ENCODE peak calls at places on chromosomes 2 and 18, in four cellular contexts. One of them, this sample, is unnamed.

GRCh38 chr2:10414000-10414451 is 34.1 kb downstream of the ODC1 start:
- DNase-seq in upper lobe of left lung: peak; percentile 64
- DNase-seq in breast epithelium: no peak
- DNase-seq in HCT116: no peak
- DNase-seq in this sample: peak; percentile 75

GRCh38 chr2:19358242-19359020 is at the start of gene OSR1:
- DNase-seq in HCT116: no peak
- DNase-seq in upper lobe of left lung: peak; percentile 39
- DNase-seq in breast epithelium: no peak
- DNase-seq in this sample: peak; percentile 52

GRCh38 chr18:78976697-78977626 is 2.7 kb upstream of the SALL3 start:
- DNase-seq in HCT116: no peak
- DNase-seq in breast epithelium: no peak
- DNase-seq in upper lobe of left lung: no peak
- DNase-seq in this sample: no peak

GRCh38 chr2:203998195-203998804 is 61.7 kb downstream of the ICOS start:
- DNase-seq in upper lobe of left lung: no peak
- DNase-seq in HCT116: no peak
- DNase-seq in breast epithelium: no peak
- DNase-seq in this sample: no peak

GRCh38 chr2:32220445-32220844 is 44.2 kb downstream of the NLRC4 start:
- DNase-seq in breast epithelium: no peak
- DNase-seq in HCT116: no peak
- DNase-seq in upper lobe of left lung: no peak
- DNase-seq in this sample: no peak

GRCh38 chr2:32375228-32375892 is 18.5 kb downstream of the BIRC6 start:
- DNase-seq in upper lobe of left lung: no peak
- DNase-seq in breast epithelium: no peak
- DNase-seq in HCT116: no peak
- DNase-seq in this sample: no peak

GRCh38 chr2:187873132-187873531 is 318.9 kb upstream of the TFPI start:
- DNase-seq in HCT116: no peak
- DNase-seq in upper lobe of left lung: no peak
- DNase-seq in breast epithelium: no peak
- DNase-seq in this sample: no peak

GRCh38 chr2:54209379-54209778 is 46.6 kb downstream of the TSPYL6 start:
- DNase-seq in upper lobe of left lung: no peak
- DNase-seq in HCT116: no peak
- DNase-seq in breast epithelium: no peak
- DNase-seq in this sample: no peak

GRCh38 chr2:235463893-235464292 is 29.9 kb upstream of the AGAP1 start:
- DNase-seq in upper lobe of left lung: peak; percentile 65
- DNase-seq in HCT116: no peak
- DNase-seq in breast epithelium: no peak
- DNase-seq in this sample: no peak

GRCh38 chr2:160402997-160403979 is 90.3 kb downstream of the RBMS1 start:
- DNase-seq in HCT116: peak; percentile 19
- DNase-seq in breast epithelium: no peak
- DNase-seq in upper lobe of left lung: no peak
- DNase-seq in this sample: no peak

GRCh38 chr2:169980643-169981042 is 153.4 kb downstream of the UBR3 start:
- DNase-seq in HCT116: no peak
- DNase-seq in upper lobe of left lung: no peak
- DNase-seq in breast epithelium: no peak
- DNase-seq in this sample: no peak

GRCh38 chr2:183035298-183035953 is 2.8 kb downstream of the NCKAP1 start:
- DNase-seq in upper lobe of left lung: no peak
- DNase-seq in breast epithelium: no peak
- DNase-seq in HCT116: no peak
- DNase-seq in this sample: no peak

GRCh38 chr18:24018299-24018910 is 3.9 kb downstream of the TTC39C start:
- DNase-seq in breast epithelium: no peak
- DNase-seq in HCT116: no peak
- DNase-seq in upper lobe of left lung: no peak
- DNase-seq in this sample: no peak

GRCh38 chr18:24014062-24014985 is at the start of gene TTC39C:
- DNase-seq in upper lobe of left lung: peak; percentile 70
- DNase-seq in HCT116: peak; percentile 13
- DNase-seq in breast epithelium: peak; percentile 75
- DNase-seq in this sample: peak; percentile 69

GRCh38 chr18:24015897-24016631 is 1.5 kb downstream of the TTC39C start:
- DNase-seq in breast epithelium: no peak
- DNase-seq in HCT116: no peak
- DNase-seq in upper lobe of left lung: no peak
- DNase-seq in this sample: no peak

GRCh38 chr18:24014986-24015896 is 687 bp downstream of the TTC39C start:
- DNase-seq in upper lobe of left lung: peak; percentile 61
- DNase-seq in breast epithelium: peak; percentile 55
- DNase-seq in HCT116: no peak
- DNase-seq in this sample: peak; percentile 54

GRCh38 chr18:24016643-24017042 is 2.1 kb downstream of the TTC39C start:
- DNase-seq in breast epithelium: no peak
- DNase-seq in upper lobe of left lung: no peak
- DNase-seq in HCT116: peak; percentile 26
- DNase-seq in this sample: no peak
- TF ChIP-seq CTCF in breast epithelium: peak; percentile 20
- TF ChIP-seq CTCF in upper lobe of left lung: no peak
- TF ChIP-seq CTCF in HCT116: peak; percentile 50
- TF ChIP-seq CTCF in this sample: peak; percentile 44

GRCh38 chr2:217338306-217338916 is 478.5 kb upstream of the TNP1 start:
- DNase-seq in breast epithelium: no peak
- DNase-seq in upper lobe of left lung: no peak
- DNase-seq in HCT116: no peak
- DNase-seq in this sample: no peak
- TF ChIP-seq POLR2AphosphoS5 in breast epithelium: no peak
- TF ChIP-seq POLR2AphosphoS5 in upper lobe of left lung: no peak
- TF ChIP-seq POLR2AphosphoS5 in HCT116: no peak
- TF ChIP-seq POLR2AphosphoS5 in this sample: peak; percentile 51

GRCh38 chr2:219272351-219272750 is 6.8 kb upstream of the DNAJB2 start:
- DNase-seq in upper lobe of left lung: no peak
- DNase-seq in breast epithelium: no peak
- DNase-seq in HCT116: no peak
- DNase-seq in this sample: no peak

GRCh38 chr2:219271021-219271420 is 8.1 kb upstream of the DNAJB2 start:
- DNase-seq in HCT116: no peak
- DNase-seq in upper lobe of left lung: no peak
- DNase-seq in breast epithelium: no peak
- DNase-seq in this sample: no peak

GRCh38 chr2:219273887-219274391 is 5.2 kb upstream of the DNAJB2 start:
- DNase-seq in HCT116: peak; percentile 72
- DNase-seq in upper lobe of left lung: no peak
- DNase-seq in breast epithelium: peak; percentile 74
- DNase-seq in this sample: no peak

GRCh38 chr2:219272995-219273394 is 6.2 kb upstream of the DNAJB2 start:
- DNase-seq in HCT116: no peak
- DNase-seq in breast epithelium: no peak
- DNase-seq in upper lobe of left lung: no peak
- DNase-seq in this sample: no peak

GRCh38 chr2:219274392-219274921 is 4.7 kb upstream of the DNAJB2 start:
- DNase-seq in upper lobe of left lung: peak; percentile 46
- DNase-seq in HCT116: peak; percentile 64
- DNase-seq in breast epithelium: no peak
- DNase-seq in this sample: no peak
- TF ChIP-seq CTCF in upper lobe of left lung: no peak
- TF ChIP-seq CTCF in HCT116: no peak
- TF ChIP-seq CTCF in breast epithelium: no peak
- TF ChIP-seq CTCF in this sample: no peak

DNA sequence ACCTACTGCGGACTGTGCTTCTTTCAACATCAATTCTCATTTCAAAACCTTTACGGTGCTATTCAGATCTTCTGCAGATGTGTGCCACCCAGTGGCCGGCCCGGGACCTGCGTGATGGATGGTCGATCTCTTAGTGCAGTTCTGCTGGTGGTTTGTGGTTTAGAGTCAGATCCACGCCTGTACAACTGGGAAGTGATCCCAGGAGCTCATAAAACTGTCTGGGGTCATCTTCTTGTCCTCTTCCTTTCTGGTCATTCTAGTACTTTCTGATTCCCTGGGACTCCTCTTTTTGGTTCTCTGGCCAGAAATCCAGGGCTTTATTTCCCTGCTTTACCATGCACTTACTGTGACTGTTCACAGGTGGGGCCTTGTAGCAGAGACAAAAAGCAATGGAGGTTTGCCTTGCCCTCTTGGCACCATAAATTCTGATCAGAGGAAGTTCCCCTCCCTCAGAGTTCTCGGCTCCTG is 15.8 kb upstream of the SELENOI start:
- DNase-seq in breast epithelium: peak; percentile 91
- DNase-seq in upper lobe of left lung: peak; percentile 93
- DNase-seq in HCT116: peak; percentile 59
- DNase-seq in this sample: peak; percentile 92
- TF ChIP-seq POLR2AphosphoS5 in breast epithelium: peak; percentile 33
- TF ChIP-seq POLR2AphosphoS5 in upper lobe of left lung: no peak
- TF ChIP-seq POLR2AphosphoS5 in HCT116: no peak
- TF ChIP-seq POLR2AphosphoS5 in this sample: no peak

GRCh38 chr2:42053791-42054656 is 6.2 kb downstream of the PKDCC start:
- DNase-seq in breast epithelium: no peak
- DNase-seq in HCT116: no peak
- DNase-seq in upper lobe of left lung: no peak
- DNase-seq in this sample: peak; percentile 66

GRCh38 chr2:42052702-42053481 is 5.1 kb downstream of the PKDCC start:
- DNase-seq in HCT116: no peak
- DNase-seq in breast epithelium: no peak
- DNase-seq in upper lobe of left lung: no peak
- DNase-seq in this sample: no peak

GRCh38 chr2:42055573-42056514 is 8.0 kb downstream of the PKDCC start:
- DNase-seq in breast epithelium: no peak
- DNase-seq in HCT116: no peak
- DNase-seq in upper lobe of left lung: no peak
- DNase-seq in this sample: peak; percentile 90

GRCh38 chr2:42053482-42053790 is 5.6 kb downstream of the PKDCC start:
- DNase-seq in upper lobe of left lung: no peak
- DNase-seq in breast epithelium: no peak
- DNase-seq in HCT116: no peak
- DNase-seq in this sample: no peak

GRCh38 chr2:42054657-42055430 is 7.0 kb downstream of the PKDCC start:
- DNase-seq in breast epithelium: no peak
- DNase-seq in HCT116: peak; percentile 10
- DNase-seq in upper lobe of left lung: no peak
- DNase-seq in this sample: peak; percentile 85
- TF ChIP-seq CTCF in breast epithelium: no peak
- TF ChIP-seq CTCF in HCT116: peak; percentile 64
- TF ChIP-seq CTCF in upper lobe of left lung: no peak
- TF ChIP-seq CTCF in this sample: peak; percentile 61

DNA sequence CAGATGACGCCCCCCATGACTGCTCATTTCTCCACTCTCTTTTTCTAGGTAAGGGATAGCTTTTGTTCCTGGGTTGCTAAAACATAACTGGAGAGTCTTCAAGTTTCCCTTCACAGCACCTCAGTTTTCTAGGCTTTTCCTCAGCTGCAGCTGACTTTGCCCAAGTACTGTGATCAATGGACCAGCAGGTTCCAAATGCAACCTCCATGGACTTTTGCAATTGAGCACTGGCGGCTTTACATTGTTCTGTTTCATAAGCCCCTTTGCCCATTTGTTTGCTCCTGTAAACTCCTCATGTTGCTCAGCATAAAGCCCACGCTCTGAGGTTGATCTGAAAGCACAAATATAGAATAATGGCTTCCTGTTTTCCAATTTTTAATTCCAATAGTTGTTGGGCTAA is 291.6 kb downstream of the IRS1 start:
- DNase-seq in breast epithelium: no peak
- DNase-seq in HCT116: no peak
- DNase-seq in upper lobe of left lung: no peak
- DNase-seq in this sample: no peak
- TF ChIP-seq POLR2AphosphoS5 in breast epithelium: no peak
- TF ChIP-seq POLR2AphosphoS5 in HCT116: no peak
- TF ChIP-seq POLR2AphosphoS5 in upper lobe of left lung: no peak
- TF ChIP-seq POLR2AphosphoS5 in this sample: no peak